ENCODE peak calls at places on chromosomes 11 and 22, in four cellular contexts. Y is heart left ventricle, D is body of pancreas, B is tibial nerve. M is an unnamed sample.

GRCh38 chr11:132206993-132207392 is 836.6 kb downstream of the NTM start:
- DNase-seq in Y (no peak), D (no peak), B (no peak), M (no peak)

GRCh38 chr11:18404062-18404461 is 8.1 kb upstream of the LDHC start:
- DNase-seq in Y (no peak), D (no peak), B (no peak), M (no peak)

GRCh38 chr11:91773090-91773489 is 451.5 kb upstream of the FAT3 start:
- DNase-seq in Y (no peak), D (no peak), B (no peak), M (no peak)

GRCh38 chr11:45889966-45890365 is 4.5 kb downstream of the MAPK8IP1 start:
- DNase-seq in Y (no peak), D (no peak), B (no peak), M (no peak)

GRCh38 chr22:23769321-23769965 is 1.7 kb upstream of the CHCHD10 start:
- DNase-seq in Y (no peak), D (no peak), B (no peak), M (no peak)

GRCh38 chr11:65437436-65438227 is 15.0 kb downstream of the NEAT1 start:
- DNase-seq in Y (peak; percentile 10), D (no peak), B (no peak), M (peak; percentile 15)

GRCh38 chr11:34972892-34973291 is 56.5 kb downstream of the PDHX start:
- DNase-seq in Y (no peak), D (no peak), B (no peak), M (no peak)

GRCh38 chr11:16604784-16605439 is 133.5 kb upstream of the C11orf58 start:
- DNase-seq in Y (peak; percentile 46), D (peak; percentile 73), B (peak; percentile 30), M (no peak)

GRCh38 chr11:15969281-15969680 is 387.1 kb downstream of the SOX6 start:
- DNase-seq in Y (peak; percentile 72), D (peak; percentile 81), B (peak; percentile 61), M (peak; percentile 52)

GRCh38 chr22:39897841-39898240 is 3.0 kb upstream of the GRAP2 start:
- DNase-seq in Y (no peak), D (no peak), B (no peak), M (no peak)

GRCh38 chr22:39898997-39899396 is 1.9 kb upstream of the GRAP2 start:
- DNase-seq in Y (no peak), D (no peak), B (no peak), M (no peak)

GRCh38 chr22:39904864-39905263 is 4.0 kb downstream of the GRAP2 start:
- DNase-seq in Y (no peak), D (no peak), B (no peak), M (no peak)

GRCh38 chr22:39900306-39901227 is at the start of gene GRAP2:
- DNase-seq in Y (no peak), D (peak; percentile 13), B (no peak), M (no peak)

DNA sequence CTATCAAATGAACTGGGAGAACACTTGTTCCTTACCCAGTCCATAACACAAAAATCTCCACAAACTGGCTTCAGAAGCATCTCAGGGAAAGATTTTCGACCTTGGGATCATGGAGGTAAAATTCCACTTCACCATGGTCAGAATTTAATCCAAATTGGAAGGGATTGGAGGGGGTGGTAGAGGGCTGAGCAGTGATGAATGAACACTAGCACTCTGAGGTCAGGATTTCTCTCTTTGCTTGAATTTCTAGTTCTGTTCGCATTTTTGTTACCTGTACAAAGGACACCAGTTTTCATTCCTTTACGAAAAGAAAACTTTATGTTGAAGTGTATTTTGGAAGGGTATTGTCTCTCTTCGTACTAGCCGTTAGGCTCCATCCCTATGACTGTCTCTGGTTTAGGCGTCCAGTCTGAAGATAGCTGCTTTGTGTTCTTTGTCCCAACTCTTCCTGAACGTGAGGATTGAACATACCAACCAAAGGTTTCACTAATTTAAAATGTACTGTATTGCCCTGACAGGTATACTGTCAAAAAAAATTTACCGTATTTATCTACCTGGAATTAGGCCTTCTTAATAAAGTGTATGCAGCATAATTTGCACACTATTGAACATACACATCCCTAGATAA is 749 bp downstream of the GRAP2 start:
- DNase-seq in Y (no peak), D (no peak), B (no peak), M (no peak)
- H3K4me3 ChIP-seq in Y (no peak overlapping the region), D (no peak overlapping the region), B (no peak overlapping the region), M (no peak overlapping the region)

DNA sequence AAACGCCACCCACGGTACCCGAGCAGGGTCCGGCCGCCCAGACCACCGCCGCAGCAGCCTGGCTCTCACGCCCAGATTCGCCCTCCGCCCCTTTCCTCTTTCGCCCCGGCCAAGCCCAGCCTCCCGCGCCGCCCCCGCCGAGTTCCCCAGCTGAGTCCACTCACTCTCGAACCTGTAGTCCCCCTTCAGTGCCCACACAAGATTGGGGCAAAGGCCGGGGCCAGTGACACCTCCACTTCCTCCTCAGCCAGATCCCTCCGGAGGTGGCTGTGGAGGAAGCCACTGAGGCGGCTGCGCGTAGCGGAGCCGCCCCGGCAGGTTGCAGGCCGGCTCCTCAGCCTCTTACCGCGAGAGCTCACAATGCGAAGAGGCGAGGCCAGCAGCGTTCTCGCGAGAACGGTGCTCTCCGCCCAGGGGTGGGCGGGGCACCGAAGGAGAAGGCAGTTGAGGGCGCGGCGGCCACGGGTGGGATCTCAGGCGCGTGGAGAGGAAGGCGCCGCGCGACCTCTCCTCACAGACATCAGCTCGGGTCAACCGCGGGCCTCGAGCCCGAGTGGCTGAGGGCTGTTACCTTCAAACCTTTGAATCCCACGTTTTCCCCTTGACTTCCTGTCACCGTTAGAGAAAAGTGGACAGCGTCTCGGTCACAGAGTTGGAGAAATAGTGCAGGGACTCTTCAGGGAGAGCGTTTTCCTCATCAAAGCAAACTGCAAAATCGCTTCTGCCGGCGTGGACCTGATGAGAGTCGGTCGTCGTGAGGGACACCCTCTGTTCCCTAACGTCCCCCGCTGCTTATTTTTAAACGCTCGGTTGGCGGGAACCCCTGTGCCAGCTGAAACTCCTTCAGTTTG is at the start of gene BTBD10:
- DNase-seq in Y (peak; percentile 95), D (peak; percentile 95), B (peak; percentile 84), M (peak; percentile 97)
- TF ChIP-seq POLR2A in Y (peak; percentile 92), D (peak; percentile 72), B (peak; percentile 47), M (no peak)

DNA sequence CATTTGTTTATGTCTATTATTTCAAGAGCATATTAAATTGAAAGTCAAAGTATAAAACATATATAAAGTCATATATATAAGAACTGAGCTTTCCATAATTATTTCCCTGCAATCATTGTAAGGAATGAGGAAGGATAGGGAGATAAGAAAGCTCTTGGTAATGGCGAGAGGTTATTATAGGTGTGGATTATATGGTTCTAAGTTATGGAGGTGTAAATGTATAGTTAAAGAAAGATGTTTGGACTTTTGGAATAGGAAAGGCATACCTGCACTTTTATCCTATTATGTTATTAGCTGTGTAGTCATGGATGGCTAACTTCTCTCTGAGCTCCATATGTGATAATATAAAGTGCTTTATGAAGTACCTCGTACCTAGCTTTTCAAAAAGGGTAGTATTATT is 127.6 kb downstream of the LUZP2 start:
- DNase-seq in Y (no peak), D (no peak), B (no peak), M (no peak)
- H3K4me3 ChIP-seq in Y (no peak overlapping the region), D (no peak overlapping the region), B (no peak overlapping the region), M (no peak overlapping the region)

GRCh38 chr11:61497473-61497872 is 11.1 kb upstream of the LRRC10B start:
- DNase-seq in Y (no peak), D (no peak), B (no peak), M (no peak)

GRCh38 chr11:61497876-61498275 is 10.7 kb upstream of the LRRC10B start:
- DNase-seq in Y (no peak), D (no peak), B (no peak), M (no peak)

GRCh38 chr11:61496602-61497400 is 11.7 kb upstream of the LRRC10B start:
- DNase-seq in Y (no peak), D (no peak), B (no peak), M (no peak)

GRCh38 chr11:61499816-61500491 is 8.6 kb upstream of the LRRC10B start:
- DNase-seq in Y (no peak), D (no peak), B (no peak), M (no peak)

DNA sequence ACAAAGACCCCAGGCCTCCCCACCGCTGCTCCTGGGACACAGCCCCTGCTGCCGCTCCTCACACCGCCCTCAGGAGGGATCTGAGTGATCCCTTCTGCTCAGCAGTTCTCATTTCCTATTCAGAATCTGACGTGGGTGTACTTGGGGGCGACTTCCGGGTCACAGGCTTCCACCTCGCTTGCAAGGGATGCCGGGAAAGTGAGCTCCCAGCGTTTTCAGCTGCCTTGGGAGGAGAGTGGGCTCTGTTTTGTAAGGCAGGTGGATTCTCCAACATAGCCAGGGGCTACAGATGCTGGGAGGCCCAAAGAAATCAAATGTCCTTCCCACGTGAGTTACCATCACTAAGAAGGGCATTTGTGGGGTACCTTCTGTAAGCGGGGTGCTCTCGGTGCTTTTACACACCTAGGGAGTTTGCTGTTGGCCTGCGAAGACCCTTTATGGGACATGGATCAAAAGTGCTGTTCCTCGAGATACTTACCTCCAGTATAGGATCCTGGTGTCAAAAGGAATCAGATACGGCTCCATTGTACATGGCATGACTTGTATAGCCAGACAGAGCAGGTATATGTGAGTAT is 9.7 kb upstream of the LRRC10B start:
- DNase-seq in Y (no peak), D (no peak), B (no peak), M (no peak)
- TF ChIP-seq POLR2A in Y (no peak), D (no peak), B (no peak), M (no peak)

GRCh38 chr11:3052567-3052966 is 4.7 kb downstream of the CARS1 start:
- DNase-seq in Y (no peak), D (no peak), B (no peak), M (no peak)

GRCh38 chr11:3052109-3052479 is 5.1 kb downstream of the CARS1 start:
- DNase-seq in Y (no peak), D (no peak), B (no peak), M (no peak)

GRCh38 chr11:3049430-3050243 is 7.6 kb downstream of the CARS1 start:
- DNase-seq in Y (peak; percentile 55), D (peak; percentile 81), B (peak; percentile 39), M (peak; percentile 78)

GRCh38 chr11:3051435-3052108 is 5.7 kb downstream of the CARS1 start:
- DNase-seq in Y (no peak), D (no peak), B (no peak), M (no peak)

DNA sequence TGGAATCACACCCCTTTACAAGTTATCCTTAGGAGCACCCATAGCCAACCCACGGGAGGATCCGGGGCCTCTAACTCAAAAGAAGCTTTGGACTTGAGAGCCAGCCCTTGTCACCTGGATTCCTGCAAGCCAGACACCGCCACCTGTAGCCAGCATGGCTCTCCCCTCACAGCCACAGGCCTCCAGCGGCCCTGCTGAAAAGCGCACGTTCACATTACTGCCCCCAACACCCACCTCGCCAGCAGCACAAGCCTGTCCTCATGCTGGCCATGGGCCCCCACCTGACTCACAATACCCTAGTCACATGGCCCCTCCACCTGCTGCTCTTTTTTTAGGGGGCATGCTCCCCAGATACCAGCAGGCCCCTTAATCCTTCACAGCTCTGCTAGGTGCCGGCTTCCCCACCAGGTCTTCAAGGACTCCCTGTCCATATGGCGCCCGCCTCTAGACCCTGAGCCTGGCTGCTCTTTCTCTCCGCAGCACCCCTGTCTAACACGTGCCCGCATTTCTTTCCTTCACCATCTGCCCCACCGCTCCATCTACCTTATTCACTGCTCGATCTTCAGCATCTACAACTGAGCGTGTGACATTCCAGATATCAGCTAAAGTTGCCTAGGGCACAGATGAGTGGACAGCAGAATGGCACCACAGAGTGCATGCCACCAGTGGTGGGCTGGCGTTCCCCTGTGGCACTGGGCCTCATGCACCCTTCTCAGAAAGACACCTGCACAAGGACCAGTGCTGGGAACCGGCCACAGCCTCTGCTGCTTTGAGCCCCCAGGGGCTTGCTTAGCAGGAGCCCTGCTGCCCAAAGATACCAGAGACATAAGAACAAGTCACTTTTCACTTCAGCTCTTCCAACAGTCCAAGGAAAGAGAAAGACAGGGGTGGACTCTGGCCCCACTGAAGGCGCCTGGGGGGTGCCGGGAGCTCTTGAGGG is 6.6 kb downstream of the CARS1 start:
- DNase-seq in Y (no peak), D (no peak), B (no peak), M (no peak)
- H3K4me3 ChIP-seq in Y (no peak overlapping the region), D (no peak overlapping the region), B (no peak overlapping the region), M (no peak overlapping the region)

GRCh38 chr11:47176328-47177228 is at the start of gene ARFGAP2:
- DNase-seq in Y (peak; percentile 98), D (peak; percentile 98), B (peak; percentile 94), M (peak; percentile 99)
- TF ChIP-seq POLR2A in Y (peak; percentile 69), D (peak; percentile 43), B (peak; percentile 12), M (no peak)

M was measured in lower leg skin.